ENCODE peak calls at places on chromosome 1, in six cellular contexts. D, E, H, Z, M and O are unnamed samples.
A peak's percentile ranks its signal among the peaks of the same experiment; 100 is the strongest.

GRCh38 chr1:210477328-210477924 is 148.7 kb downstream of the HHAT start:
- DNase-seq in D (no peak), E (peak; percentile 32), H (no peak), Z (no peak), M (peak; percentile 16), O (no peak)

GRCh38 chr1:234932506-234932905 is 196.1 kb downstream of the TOMM20 start:
- DNase-seq in D (no peak), E (no peak), H (no peak), Z (no peak), M (no peak), O (no peak)

GRCh38 chr1:22919341-22920025 is 53.2 kb downstream of the LACTBL1 start:
- DNase-seq in D (no peak), E (peak; percentile 26), H (no peak), Z (no peak), M (no peak), O (no peak)

GRCh38 chr1:51569284-51570062 is 47.4 kb upstream of the OSBPL9 start:
- DNase-seq in D (peak; percentile 59), E (peak; percentile 82), H (no peak), Z (no peak), M (peak; percentile 47), O (no peak)

GRCh38 chr1:41476807-41477361 is 7.6 kb downstream of the EDN2 start:
- DNase-seq in D (no peak), E (no peak), H (no peak), Z (peak; percentile 29), M (no peak), O (no peak)

GRCh38 chr1:23803674-23804073 is 3.1 kb upstream of the GALE start:
- DNase-seq in D (no peak), E (no peak), H (no peak), Z (no peak), M (no peak), O (no peak)

GRCh38 chr1:65235867-65236805 is 73.2 kb upstream of the DNAJC6 start:
- DNase-seq in D (no peak), E (peak; percentile 37), H (no peak), Z (no peak), M (no peak), O (no peak)

GRCh38 chr1:99650773-99651437 is 5.0 kb downstream of the PALMD start:
- DNase-seq in D (no peak), E (no peak), H (no peak), Z (no peak), M (no peak), O (no peak)

GRCh38 chr1:30903343-30904034 is 5.1 kb downstream of the SDC3 start:
- DNase-seq in D (no peak), E (peak; percentile 43), H (no peak), Z (peak; percentile 16), M (no peak), O (no peak)

GRCh38 chr1:17122449-17123194 is 3.4 kb upstream of the PADI2 start:
- DNase-seq in D (no peak), E (peak; percentile 81), H (peak; percentile 49), Z (no peak), M (no peak), O (no peak)

GRCh38 chr1:210687582-210688279 is 359.0 kb downstream of the HHAT start:
- DNase-seq in D (no peak), E (peak; percentile 12), H (no peak), Z (no peak), M (no peak), O (no peak)

GRCh38 chr1:84835169-84835568 is 57.8 kb downstream of the LPAR3 start:
- DNase-seq in D (peak; percentile 66), E (peak; percentile 7), H (no peak), Z (no peak), M (no peak), O (no peak)

GRCh38 chr1:31421404-31422040 is 8.5 kb downstream of the SERINC2 start:
- DNase-seq in D (no peak), E (peak; percentile 32), H (peak; percentile 55), Z (no peak), M (peak; percentile 50), O (peak; percentile 32)

GRCh38 chr1:226908913-226909312 is 31.2 kb upstream of the COQ8A start:
- DNase-seq in D (no peak), E (no peak), H (no peak), Z (no peak), M (no peak), O (no peak)

GRCh38 chr1:57966751-57967406 is 543.0 kb upstream of the DAB1 start:
- DNase-seq in D (no peak), E (no peak), H (peak; percentile 3), Z (no peak), M (peak; percentile 9), O (no peak)

GRCh38 chr1:36203554-36204346 is 20.5 kb upstream of the THRAP3 start:
- DNase-seq in D (no peak), E (peak; percentile 52), H (peak; percentile 87), Z (peak; percentile 24), M (no peak), O (no peak)

GRCh38 chr1:87778896-87779295 is 450.2 kb downstream of the LMO4 start:
- DNase-seq in D (no peak), E (peak; percentile 24), H (no peak), Z (no peak), M (no peak), O (no peak)

GRCh38 chr1:90717665-90718410 is 736 bp upstream of the BARHL2 start:
- DNase-seq in D (no peak), E (peak; percentile 5), H (no peak), Z (no peak), M (peak; percentile 86), O (no peak)

GRCh38 chr1:155052412-155053400 is 1.6 kb downstream of the ADAM15 start:
- DNase-seq in D (peak; percentile 37), E (no peak), H (no peak), Z (peak; percentile 62), M (no peak), O (no peak)

GRCh38 chr1:203453616-203454015 is 22.0 kb upstream of the PRELP start:
- DNase-seq in D (no peak), E (no peak), H (no peak), Z (no peak), M (no peak), O (no peak)
- H3K4me1 ChIP-seq in D (no peaks in the 10 kb centered on the region), E (peaks cover under 1% of the 10 kb centered on the region), H (peaks cover 4% of the 10 kb centered on the region), Z (peaks cover 4% of the 10 kb centered on the region), M (no peaks in the 10 kb centered on the region), O (peaks cover 15% of the 10 kb centered on the region)

GRCh38 chr1:11178021-11179015 is 10.8 kb upstream of the ANGPTL7 start:
- DNase-seq in D (peak; percentile 23), E (peak; percentile 28), H (no peak), Z (no peak), M (peak; percentile 62), O (no peak)

GRCh38 chr1:11175461-11175860 is 13.7 kb upstream of the ANGPTL7 start:
- DNase-seq in D (no peak), E (no peak), H (no peak), Z (no peak), M (no peak), O (no peak)

GRCh38 chr1:11174271-11174942 is 14.7 kb upstream of the ANGPTL7 start:
- DNase-seq in D (no peak), E (no peak), H (no peak), Z (no peak), M (no peak), O (no peak)

GRCh38 chr1:11179125-11179524 is 10.0 kb upstream of the ANGPTL7 start:
- DNase-seq in D (no peak), E (no peak), H (no peak), Z (no peak), M (no peak), O (no peak)

GRCh38 chr1:11176081-11176706 is 13.0 kb upstream of the ANGPTL7 start:
- DNase-seq in D (no peak), E (peak; percentile 33), H (peak; percentile 31), Z (no peak), M (no peak), O (no peak)
- H3K4me1 ChIP-seq in D (peaks cover 7% of the 10 kb centered on the region), E (peaks cover 17% of the 10 kb centered on the region), H (peaks cover 4% of the 10 kb centered on the region), Z (no peaks in the 10 kb centered on the region), M (peaks cover 14% of the 10 kb centered on the region), O (peaks cover 5% of the 10 kb centered on the region)

GRCh38 chr1:204568576-204569206 is 52.5 kb downstream of the MDM4 start:
- DNase-seq in D (no peak), E (no peak), H (no peak), Z (no peak), M (no peak), O (no peak)

GRCh38 chr1:204565617-204566582 is 49.7 kb downstream of the MDM4 start:
- DNase-seq in D (peak; percentile 39), E (peak; percentile 81), H (peak; percentile 65), Z (peak; percentile 55), M (peak; percentile 71), O (peak; percentile 64)

GRCh38 chr1:204564835-204565234 is 48.6 kb downstream of the MDM4 start:
- DNase-seq in D (no peak), E (no peak), H (no peak), Z (no peak), M (no peak), O (no peak)

GRCh38 chr1:204567067-204567466 is 50.9 kb downstream of the MDM4 start:
- DNase-seq in D (no peak), E (no peak), H (no peak), Z (no peak), M (no peak), O (no peak)

DNA sequence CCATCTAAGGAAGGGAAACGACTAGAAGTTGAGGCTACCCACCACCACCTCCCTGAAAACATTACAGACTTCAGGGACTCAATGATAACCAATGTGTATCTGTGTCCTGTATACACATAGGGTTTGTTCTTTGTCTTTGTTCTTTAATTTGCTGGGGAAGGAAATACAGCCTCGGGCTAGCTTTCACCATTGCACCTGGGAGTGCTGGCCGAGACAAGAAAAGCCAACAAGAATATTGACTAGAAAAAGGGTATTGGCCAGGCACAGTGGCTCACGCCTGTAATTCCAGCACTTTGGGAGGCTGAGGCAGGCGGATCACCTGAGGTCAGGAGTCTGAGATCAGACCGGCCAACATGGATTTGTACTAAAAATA is 50.4 kb downstream of the MDM4 start:
- DNase-seq in D (no peak), E (no peak), H (no peak), Z (no peak), M (no peak), O (no peak)
- H3K4me1 ChIP-seq in D (no peaks in the 10 kb centered on the region), E (no peaks in the 10 kb centered on the region), H (no peaks in the 10 kb centered on the region), Z (no peaks in the 10 kb centered on the region), M (peaks cover 8% of the 10 kb centered on the region), O (peaks cover 13% of the 10 kb centered on the region)

DNA sequence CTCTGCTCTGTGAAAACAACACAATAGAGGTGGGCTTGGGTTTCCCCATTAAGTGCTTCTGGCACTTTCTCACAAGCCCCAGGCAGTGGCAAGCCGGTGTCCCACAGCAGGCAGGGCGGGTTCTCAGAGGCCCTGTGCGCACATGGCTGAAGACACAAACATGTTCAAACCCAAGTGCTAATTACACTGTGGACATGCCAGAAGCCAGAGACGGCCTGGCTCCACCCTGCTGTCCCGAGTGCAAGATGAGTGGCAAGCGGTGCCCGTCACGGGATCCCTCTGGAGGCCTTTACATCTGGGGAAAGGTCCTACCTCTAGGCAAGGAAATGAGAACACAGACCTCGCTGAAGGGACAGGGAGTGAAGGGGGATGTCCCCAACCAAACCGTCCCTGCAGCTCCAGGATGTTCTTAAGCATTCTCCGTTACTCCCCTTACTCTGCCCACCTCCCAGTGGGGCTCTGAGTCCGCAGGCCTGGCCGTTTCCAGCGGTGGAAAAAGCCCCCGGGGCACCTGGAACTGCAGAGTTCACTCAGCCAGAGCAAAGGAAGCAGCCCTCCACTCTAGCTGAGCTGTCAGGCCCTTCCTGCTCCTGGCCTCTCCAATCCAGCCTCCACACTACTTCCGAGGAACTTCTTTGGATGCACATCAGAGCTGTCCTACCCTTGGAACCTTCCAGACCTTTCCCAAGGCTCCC is 57.4 kb downstream of the SLC66A1 start:
- DNase-seq in D (no peak), E (no peak), H (no peak), Z (no peak), M (no peak), O (peak; percentile 19)
- H3K4me1 ChIP-seq in D (peaks cover 4% of the 10 kb centered on the region), E (no peaks in the 10 kb centered on the region), H (no peaks in the 10 kb centered on the region), Z (peaks cover 8% of the 10 kb centered on the region), M (no peaks in the 10 kb centered on the region), O (no peaks in the 10 kb centered on the region)